ENCODE peak calls at places on chromosomes 11 and 22, in eight cellular contexts. One of them, this sample, is unnamed.

GRCh38 chr11:70557742-70558485 is 159.6 kb downstream of the CTTN start:
- DNase-seq in AG09309: no peak
- DNase-seq in esophagus muscularis mucosa: no peak
- DNase-seq in AG10803: peak
- DNase-seq in mammary epithelial cell: no peak
- DNase-seq in GM23338: no peak
- DNase-seq in BJ: no peak
- DNase-seq in astrocyte of the cerebellum: no peak
- DNase-seq in this sample: no peak

GRCh38 chr11:124801636-124802312 is 1.6 kb upstream of the MSANTD2 start:
- DNase-seq in AG09309: no peak
- DNase-seq in esophagus muscularis mucosa: no peak
- DNase-seq in AG10803: peak
- DNase-seq in mammary epithelial cell: no peak
- DNase-seq in GM23338: no peak
- DNase-seq in BJ: no peak
- DNase-seq in astrocyte of the cerebellum: no peak
- DNase-seq in this sample: no peak

GRCh38 chr11:124917115-124917637 is 1.9 kb upstream of the HEPN1 start:
- DNase-seq in AG09309: no peak
- DNase-seq in esophagus muscularis mucosa: no peak
- DNase-seq in AG10803: peak
- DNase-seq in mammary epithelial cell: no peak
- DNase-seq in GM23338: no peak
- DNase-seq in BJ: no peak
- DNase-seq in astrocyte of the cerebellum: no peak
- DNase-seq in this sample: no peak

GRCh38 chr11:128888034-128888985 is 2.8 kb upstream of the KCNJ5 start:
- DNase-seq in AG09309: no peak
- DNase-seq in esophagus muscularis mucosa: no peak
- DNase-seq in AG10803: no peak
- DNase-seq in mammary epithelial cell: peak
- DNase-seq in GM23338: peak
- DNase-seq in BJ: no peak
- DNase-seq in astrocyte of the cerebellum: no peak
- DNase-seq in this sample: peak

GRCh38 chr11:44528103-44528502 is 37.4 kb upstream of the CD82 start:
- DNase-seq in AG09309: no peak
- DNase-seq in esophagus muscularis mucosa: no peak
- DNase-seq in AG10803: no peak
- DNase-seq in mammary epithelial cell: no peak
- DNase-seq in GM23338: peak
- DNase-seq in BJ: no peak
- DNase-seq in astrocyte of the cerebellum: no peak
- DNase-seq in this sample: peak

GRCh38 chr11:18324381-18324780 is 2.0 kb downstream of the GTF2H1 start:
- DNase-seq in AG09309: no peak
- DNase-seq in esophagus muscularis mucosa: no peak
- DNase-seq in AG10803: no peak
- DNase-seq in mammary epithelial cell: no peak
- DNase-seq in GM23338: no peak
- DNase-seq in BJ: no peak
- DNase-seq in astrocyte of the cerebellum: no peak
- DNase-seq in this sample: no peak

GRCh38 chr11:93194673-93195291 is 3.0 kb downstream of the SLC36A4 start:
- DNase-seq in AG09309: no peak
- DNase-seq in esophagus muscularis mucosa: no peak
- DNase-seq in AG10803: no peak
- DNase-seq in mammary epithelial cell: no peak
- DNase-seq in GM23338: no peak
- DNase-seq in BJ: no peak
- DNase-seq in astrocyte of the cerebellum: no peak
- DNase-seq in this sample: no peak

GRCh38 chr22:49660794-49661781 is 166.6 kb downstream of the BRD1 start:
- DNase-seq in AG09309: no peak
- DNase-seq in esophagus muscularis mucosa: no peak
- DNase-seq in AG10803: no peak
- DNase-seq in mammary epithelial cell: no peak
- DNase-seq in GM23338: no peak
- DNase-seq in BJ: no peak
- DNase-seq in astrocyte of the cerebellum: no peak
- DNase-seq in this sample: no peak

GRCh38 chr22:36395922-36396321 is 8.2 kb upstream of the MYH9 start:
- DNase-seq in AG09309: no peak
- DNase-seq in esophagus muscularis mucosa: no peak
- DNase-seq in AG10803: peak
- DNase-seq in mammary epithelial cell: peak
- DNase-seq in GM23338: no peak
- DNase-seq in BJ: no peak
- DNase-seq in astrocyte of the cerebellum: no peak
- DNase-seq in this sample: no peak

GRCh38 chr22:46524203-46524740 is 13.1 kb downstream of the CELSR1 start:
- DNase-seq in AG09309: no peak
- DNase-seq in esophagus muscularis mucosa: no peak
- DNase-seq in AG10803: no peak
- DNase-seq in mammary epithelial cell: no peak
- DNase-seq in GM23338: no peak
- DNase-seq in BJ: no peak
- DNase-seq in astrocyte of the cerebellum: no peak
- DNase-seq in this sample: no peak

GRCh38 chr22:42334875-42335512 is 64.5 kb upstream of the TCF20 start:
- DNase-seq in AG09309: no peak
- DNase-seq in esophagus muscularis mucosa: no peak
- DNase-seq in AG10803: no peak
- DNase-seq in mammary epithelial cell: no peak
- DNase-seq in GM23338: no peak
- DNase-seq in BJ: no peak
- DNase-seq in astrocyte of the cerebellum: no peak
- DNase-seq in this sample: no peak

DNA sequence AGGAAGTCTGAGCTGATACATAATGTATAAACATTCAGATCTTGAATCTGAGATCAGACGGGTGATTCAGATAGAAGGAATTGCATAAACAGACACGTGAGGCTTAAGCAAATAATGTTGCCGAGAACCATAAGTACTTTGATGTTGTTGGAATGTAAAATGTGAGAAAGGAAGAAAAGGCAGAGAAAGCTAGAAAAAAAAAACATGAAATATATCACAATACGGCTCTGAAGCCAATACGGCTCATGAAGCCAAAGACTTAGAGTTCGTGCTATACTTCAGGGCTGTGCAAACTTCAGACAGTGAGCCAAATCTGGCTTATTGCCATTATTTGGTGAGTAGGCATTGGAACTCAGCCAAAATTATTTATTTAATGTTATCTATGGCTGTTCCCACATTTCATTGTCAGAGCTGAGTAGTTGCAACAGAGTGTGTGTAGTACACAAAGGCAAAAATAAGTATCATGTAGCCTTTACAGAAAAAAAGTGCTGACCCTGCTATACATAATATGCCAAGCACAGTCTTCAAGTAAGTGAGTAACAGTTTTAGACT is 673.3 kb downstream of the CNTN5 start:
- DNase-seq in AG09309: no peak
- DNase-seq in esophagus muscularis mucosa: no peak
- DNase-seq in AG10803: no peak
- DNase-seq in mammary epithelial cell: peak
- DNase-seq in GM23338: no peak
- DNase-seq in BJ: no peak
- DNase-seq in astrocyte of the cerebellum: peak
- DNase-seq in this sample: no peak
- H3K4me3 ChIP-seq in AG09309: no peak
- H3K4me3 ChIP-seq in esophagus muscularis mucosa: no peak
- H3K4me3 ChIP-seq in AG10803: no peak
- H3K4me3 ChIP-seq in mammary epithelial cell: no peak
- H3K4me3 ChIP-seq in GM23338: no peak
- H3K4me3 ChIP-seq in BJ: no peak
- H3K4me3 ChIP-seq in astrocyte of the cerebellum: no peak
- H3K4me3 ChIP-seq in this sample: no peak

GRCh38 chr11:28105869-28106268 is 2.1 kb downstream of the KIF18A start:
- DNase-seq in AG09309: no peak
- DNase-seq in esophagus muscularis mucosa: no peak
- DNase-seq in AG10803: no peak
- DNase-seq in mammary epithelial cell: no peak
- DNase-seq in GM23338: no peak
- DNase-seq in BJ: no peak
- DNase-seq in astrocyte of the cerebellum: no peak
- DNase-seq in this sample: no peak

GRCh38 chr11:28107726-28108618 is at the start of the genes KIF18A and METTL15:
- DNase-seq in AG09309: peak
- DNase-seq in esophagus muscularis mucosa: peak
- DNase-seq in AG10803: peak
- DNase-seq in mammary epithelial cell: peak
- DNase-seq in GM23338: peak
- DNase-seq in BJ: peak
- DNase-seq in astrocyte of the cerebellum: peak
- DNase-seq in this sample: peak

GRCh38 chr11:28104984-28105383 is 3.0 kb downstream of the KIF18A start:
- DNase-seq in AG09309: no peak
- DNase-seq in esophagus muscularis mucosa: no peak
- DNase-seq in AG10803: peak
- DNase-seq in mammary epithelial cell: no peak
- DNase-seq in GM23338: no peak
- DNase-seq in BJ: no peak
- DNase-seq in astrocyte of the cerebellum: no peak
- DNase-seq in this sample: no peak

GRCh38 chr11:28107331-28107725 is 628 bp downstream of the KIF18A start:
- DNase-seq in AG09309: no peak
- DNase-seq in esophagus muscularis mucosa: no peak
- DNase-seq in AG10803: peak
- DNase-seq in mammary epithelial cell: no peak
- DNase-seq in GM23338: peak
- DNase-seq in BJ: no peak
- DNase-seq in astrocyte of the cerebellum: no peak
- DNase-seq in this sample: peak

GRCh38 chr11:28106351-28107043 is 1.5 kb downstream of the KIF18A start:
- DNase-seq in AG09309: no peak
- DNase-seq in esophagus muscularis mucosa: no peak
- DNase-seq in AG10803: no peak
- DNase-seq in mammary epithelial cell: no peak
- DNase-seq in GM23338: no peak
- DNase-seq in BJ: no peak
- DNase-seq in astrocyte of the cerebellum: no peak
- DNase-seq in this sample: no peak
- H3K4me3 ChIP-seq in AG09309: peak
- H3K4me3 ChIP-seq in esophagus muscularis mucosa: no peak
- H3K4me3 ChIP-seq in AG10803: peak
- H3K4me3 ChIP-seq in mammary epithelial cell: peak
- H3K4me3 ChIP-seq in GM23338: peak
- H3K4me3 ChIP-seq in BJ: peak
- H3K4me3 ChIP-seq in astrocyte of the cerebellum: peak
- H3K4me3 ChIP-seq in this sample: no peak

DNA sequence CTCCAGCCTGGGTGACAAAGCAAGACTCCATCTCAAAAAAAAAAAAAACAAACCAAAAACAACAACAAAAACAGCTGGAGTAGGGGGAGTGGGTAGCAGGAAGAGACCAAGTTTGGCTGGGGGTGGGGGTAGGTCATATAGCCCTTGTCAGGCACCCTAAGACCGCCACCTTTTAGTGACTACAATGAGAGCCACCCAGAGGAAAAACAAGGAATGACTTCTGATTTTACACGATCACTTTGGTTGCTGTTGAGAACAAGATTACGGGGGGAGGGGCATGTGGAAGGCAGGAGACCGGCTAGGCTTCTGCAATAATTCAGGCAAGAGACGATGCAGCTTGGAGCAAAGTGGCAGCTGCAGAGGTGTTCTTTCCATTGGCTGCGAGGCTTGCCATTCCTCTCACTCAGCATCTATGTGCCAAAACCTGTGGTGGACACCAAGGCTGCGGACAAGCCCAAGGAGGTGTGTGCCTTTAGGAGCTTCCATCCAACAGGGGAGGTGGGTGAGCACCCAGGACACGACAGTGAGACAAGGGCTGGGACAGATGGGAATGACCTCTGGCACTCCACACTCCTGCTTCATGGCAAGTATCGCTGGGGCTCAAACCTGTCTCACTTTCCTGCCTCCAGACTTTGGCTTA is 1.7 kb downstream of the RPS19BP1 start:
- DNase-seq in AG09309: no peak
- DNase-seq in esophagus muscularis mucosa: no peak
- DNase-seq in AG10803: peak
- DNase-seq in mammary epithelial cell: no peak
- DNase-seq in GM23338: peak
- DNase-seq in BJ: no peak
- DNase-seq in astrocyte of the cerebellum: no peak
- DNase-seq in this sample: peak
- H3K4me3 ChIP-seq in AG09309: no peak
- H3K4me3 ChIP-seq in esophagus muscularis mucosa: no peak
- H3K4me3 ChIP-seq in AG10803: peak
- H3K4me3 ChIP-seq in mammary epithelial cell: no peak
- H3K4me3 ChIP-seq in GM23338: peak
- H3K4me3 ChIP-seq in BJ: no peak
- H3K4me3 ChIP-seq in astrocyte of the cerebellum: no peak
- H3K4me3 ChIP-seq in this sample: no peak

DNA sequence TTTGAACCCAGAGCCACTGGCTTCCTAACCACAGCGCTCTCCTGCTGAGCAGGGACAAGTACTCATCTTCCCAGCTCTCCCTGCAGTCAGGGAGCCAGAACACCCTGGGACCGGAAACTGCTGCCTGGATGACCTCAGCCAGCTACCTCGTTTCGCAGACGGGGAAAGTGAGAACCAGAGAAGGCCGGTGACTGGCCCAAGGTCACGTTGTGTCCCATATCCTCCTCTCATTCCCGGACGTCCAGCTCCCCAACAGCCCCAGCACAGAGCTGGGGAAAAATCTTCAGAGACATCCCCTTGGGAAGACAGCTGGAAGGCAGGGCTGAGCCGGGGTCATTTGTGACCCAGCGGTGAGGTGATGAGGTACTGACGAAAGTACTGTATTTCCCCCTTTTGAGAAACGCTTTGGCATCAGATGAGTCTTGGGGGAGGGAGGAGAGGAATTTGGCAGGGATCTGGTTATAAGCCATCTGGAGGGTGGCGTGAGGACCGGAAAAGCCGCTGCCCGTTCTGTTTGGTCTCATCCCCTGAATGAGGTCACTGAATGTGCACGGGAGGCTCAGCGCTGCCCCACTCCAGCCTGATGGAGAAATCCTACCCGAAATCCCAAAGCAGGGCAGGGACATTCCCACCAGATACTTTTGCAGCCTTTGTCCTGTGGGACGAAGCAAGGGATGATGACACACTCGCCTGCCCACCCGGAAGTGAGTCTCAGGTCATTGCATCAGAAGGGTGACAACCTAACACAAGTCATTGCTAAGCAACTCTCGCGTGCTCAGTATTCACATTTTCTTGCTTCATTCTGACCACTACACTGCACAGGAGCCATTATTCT is 41.1 kb downstream of the LIF start:
- DNase-seq in AG09309: peak
- DNase-seq in esophagus muscularis mucosa: no peak
- DNase-seq in AG10803: peak
- DNase-seq in mammary epithelial cell: peak
- DNase-seq in GM23338: no peak
- DNase-seq in BJ: peak
- DNase-seq in astrocyte of the cerebellum: peak
- DNase-seq in this sample: peak
- H3K4me3 ChIP-seq in AG09309: peak
- H3K4me3 ChIP-seq in esophagus muscularis mucosa: no peak
- H3K4me3 ChIP-seq in AG10803: peak
- H3K4me3 ChIP-seq in mammary epithelial cell: no peak
- H3K4me3 ChIP-seq in GM23338: no peak
- H3K4me3 ChIP-seq in BJ: no peak
- H3K4me3 ChIP-seq in astrocyte of the cerebellum: no peak
- H3K4me3 ChIP-seq in this sample: no peak

This sample was measured in H7.